ENCODE peak calls at places on chromosome 6, in nine cellular contexts. U is GM03348; B is neural crest cell; M is amygdala; C is HEK293T; Y is stomach; X is stimulated activated CD4-positive, alpha-beta T cell treated with anti-CD3 and anti-CD28 coated beads, Interleukin-2, amount 100 ng/mL, for 4 hours; K is CD8-positive, alpha-beta memory T cell; L is WTC11. S is an unnamed sample.

GRCh38 chr6:166567813-166568212 is 18.7 kb downstream of the RAMACL start:
- DNase-seq in U (no peak), C (no peak), K (no peak), Y (no peak), B (no peak), X (no peak), M (no peak), L (no peak), S (no peak)

GRCh38 chr6:21281366-21281765 is 312.2 kb upstream of the SOX4 start:
- DNase-seq in C (no peak), K (no peak), M (no peak), X (no peak), Y (no peak), L (no peak), U (no peak), B (no peak), S (no peak)

GRCh38 chr6:54847799-54848597 is 1.4 kb downstream of the FAM83B start:
- DNase-seq in Y (no peak), M (no peak), U (peak), C (no peak), X (no peak), B (no peak), L (no peak), K (no peak), S (no peak)

GRCh38 chr6:27295301-27296079 is 16.6 kb downstream of the POM121L2 start:
- DNase-seq in M (no peak), C (peak), Y (no peak), X (no peak), K (no peak), U (peak), B (peak), L (peak), S (no peak)

GRCh38 chr6:112296122-112296521 is 41.8 kb upstream of the LAMA4 start:
- DNase-seq in C (peak), K (no peak), Y (no peak), U (peak), M (no peak), X (no peak), B (peak), L (peak), S (peak)

GRCh38 chr6:139161817-139162284 is 27.0 kb downstream of the HECA start:
- DNase-seq in L (no peak), Y (no peak), X (peak), M (no peak), U (no peak), K (peak), C (no peak), B (no peak), S (no peak)

GRCh38 chr6:126312013-126312665 is 27.8 kb upstream of the CENPW start:
- DNase-seq in U (no peak), Y (no peak), B (no peak), C (peak), X (no peak), K (no peak), M (no peak), L (no peak), S (no peak)

GRCh38 chr6:2468601-2468955 is 223.2 kb upstream of the GMDS start:
- DNase-seq in B (no peak), Y (no peak), L (no peak), C (no peak), U (no peak), K (no peak), M (no peak), X (no peak), S (no peak)

GRCh38 chr6:169487579-169488205 is 214.1 kb downstream of the WDR27 start:
- DNase-seq in L (no peak), K (no peak), Y (no peak), C (no peak), X (no peak), M (no peak), B (no peak), U (peak), S (no peak)

GRCh38 chr6:118685823-118686449 is 34.5 kb upstream of the CEP85L start:
- DNase-seq in B (no peak), C (no peak), X (no peak), K (no peak), U (no peak), Y (no peak), L (peak), M (no peak), S (no peak)

GRCh38 chr6:20409427-20409971 is 7.8 kb downstream of the E2F3 start:
- DNase-seq in K (no peak), M (no peak), L (no peak), C (no peak), B (no peak), Y (no peak), U (no peak), X (no peak), S (no peak)

GRCh38 chr6:14540859-14541540 is 423.4 kb downstream of the CD83 start:
- DNase-seq in L (no peak), Y (no peak), K (no peak), C (no peak), U (no peak), X (no peak), B (no peak), M (no peak), S (no peak)

GRCh38 chr6:44074383-44075136 is 52.7 kb downstream of the MRPL14 start:
- DNase-seq in C (peak), M (no peak), K (peak), X (peak), U (peak), Y (peak), B (peak), L (peak), S (peak)

GRCh38 chr6:28525496-28526039 is at the start of gene GPX5:
- DNase-seq in U (no peak), M (no peak), K (no peak), B (no peak), Y (no peak), C (no peak), X (no peak), L (no peak), S (no peak)

GRCh38 chr6:123997223-123997622 is 193.6 kb downstream of the NKAIN2 start:
- DNase-seq in Y (no peak), M (no peak), B (no peak), X (no peak), C (no peak), L (no peak), U (no peak), K (no peak), S (peak)

GRCh38 chr6:91088515-91088914 is 501.6 kb upstream of the MAP3K7 start:
- DNase-seq in Y (no peak), K (no peak), U (no peak), M (no peak), B (no peak), L (no peak), X (no peak), C (no peak), S (no peak)

GRCh38 chr6:106568518-106568917 is 60.8 kb downstream of the RTN4IP1 start:
- DNase-seq in L (no peak), C (no peak), U (peak), M (no peak), X (no peak), B (no peak), Y (no peak), K (no peak), S (no peak)

GRCh38 chr6:12577124-12577845 is 139.3 kb upstream of the PHACTR1 start:
- DNase-seq in K (no peak), L (no peak), X (no peak), Y (no peak), U (no peak), C (no peak), B (no peak), M (no peak), S (no peak)

GRCh38 chr6:45586216-45587171 is 208.8 kb upstream of the SUPT3H start:
- DNase-seq in Y (no peak), U (no peak), X (peak), B (no peak), L (no peak), C (no peak), M (no peak), K (peak), S (no peak)

GRCh38 chr6:107488875-107489635 is 862 bp upstream of the SOBP start:
- DNase-seq in Y (no peak), U (peak), X (no peak), B (peak), M (peak), K (peak), L (peak), C (peak), S (peak)

GRCh38 chr6:134288538-134289203 is 29.2 kb downstream of the SGK1 start:
- DNase-seq in L (no peak), C (no peak), K (no peak), U (peak), X (no peak), B (no peak), M (no peak), Y (no peak), S (no peak)

GRCh38 chr6:47379328-47379727 is 69.6 kb upstream of the TNFRSF21 start:
- DNase-seq in U (no peak), Y (no peak), X (no peak), K (no peak), L (no peak), B (no peak), C (no peak), M (no peak), S (no peak)

GRCh38 chr6:121932071-121933009 is 467.1 kb upstream of the HSF2 start:
- DNase-seq in C (peak), Y (no peak), L (peak), X (no peak), U (peak), B (no peak), K (no peak), M (no peak), S (peak)

GRCh38 chr6:33205172-33206026 is 944 bp downstream of the HSD17B8 start:
- DNase-seq in M (no peak), K (peak), Y (no peak), L (no peak), U (no peak), X (no peak), C (no peak), B (no peak), S (no peak)